ENCODE peak calls at places on chromosomes 12 and 14, in seven cellular contexts. T is Panc1, I is hepatocyte, Y is Karpas-422, N is pancreas, E is aorta, R is A549. U is an unnamed sample. For H3K9me3, the result is how much of the 10 kb centered on the place peaks cover.

GRCh38 chr12:19430988-19431387 is 8.3 kb upstream of the AEBP2 start:
- DNase-seq in T (no peak), N (no peak), R (no peak), E (no peak), Y (no peak), I (no peak), U (no peak)

GRCh38 chr14:63204407-63205280 is at the start of gene RHOJ:
- DNase-seq in N (peak), Y (no peak), E (no peak), I (peak), R (no peak), T (no peak), U (no peak)

GRCh38 chr12:1878695-1879094 is 39.8 kb downstream of the CACNA2D4 start:
- DNase-seq in R (no peak), T (no peak), I (peak), E (no peak), Y (no peak), N (no peak), U (peak)

GRCh38 chr14:77659822-77660221 is 43.4 kb upstream of the SPTLC2 start:
- DNase-seq in Y (no peak), E (no peak), T (no peak), R (no peak), N (no peak), I (no peak), U (no peak)

GRCh38 chr14:75871181-75871880 is 110.5 kb downstream of the TGFB3 start:
- DNase-seq in N (no peak), R (no peak), I (peak), T (no peak), Y (no peak), E (no peak), U (no peak)

GRCh38 chr12:13799574-13799973 is 181.8 kb downstream of the GRIN2B start:
- DNase-seq in E (no peak), N (no peak), R (no peak), Y (no peak), I (no peak), T (no peak), U (no peak)

GRCh38 chr12:19712041-19712440 is 272.7 kb downstream of the AEBP2 start:
- DNase-seq in I (no peak), R (peak), N (no peak), E (no peak), Y (no peak), T (no peak), U (no peak)

GRCh38 chr12:83827860-83828259 is 1084.7 kb downstream of the SLC6A15 start:
- DNase-seq in R (peak), T (no peak), N (no peak), E (no peak), I (peak), Y (no peak), U (no peak)

GRCh38 chr14:36826614-36827013 is 165.0 kb downstream of the PAX9 start:
- DNase-seq in E (no peak), R (no peak), I (no peak), Y (no peak), N (no peak), T (no peak), U (no peak)

GRCh38 chr12:123931686-123932321 is 40.8 kb downstream of the CCDC92 start:
- DNase-seq in I (no peak), R (no peak), N (no peak), Y (no peak), T (no peak), E (no peak), U (no peak)

GRCh38 chr12:81797100-81797499 is 38.0 kb upstream of the PPFIA2 start:
- DNase-seq in E (no peak), T (no peak), N (no peak), I (peak), Y (peak), R (peak), U (no peak)

GRCh38 chr14:72527591-72527990 is 366.3 kb downstream of the DPF3 start:
- DNase-seq in E (no peak), I (no peak), Y (no peak), T (no peak), N (no peak), R (no peak), U (no peak)

GRCh38 chr12:121545459-121545858 is 35.4 kb downstream of the KDM2B start:
- DNase-seq in I (no peak), E (no peak), N (no peak), R (no peak), Y (no peak), T (no peak), U (no peak)

GRCh38 chr12:121549075-121549474 is 31.7 kb downstream of the KDM2B start:
- DNase-seq in R (no peak), N (no peak), T (no peak), I (no peak), Y (no peak), E (no peak), U (no peak)

GRCh38 chr12:121538699-121539061 is 42.1 kb downstream of the KDM2B start:
- DNase-seq in I (no peak), N (no peak), T (no peak), Y (peak), R (peak), E (no peak), U (peak)

GRCh38 chr12:121539908-121540307 is 40.9 kb downstream of the KDM2B start:
- DNase-seq in Y (no peak), R (no peak), E (no peak), T (no peak), I (no peak), N (no peak), U (no peak)

GRCh38 chr12:121543786-121544185 is 37.0 kb downstream of the KDM2B start:
- DNase-seq in T (no peak), I (no peak), R (no peak), E (no peak), Y (no peak), N (peak), U (no peak)
- H3K9me3 ChIP-seq in T (under half), I (under half), R (under half), E (under half), Y (under half), N (under half), U (under half)

GRCh38 chr12:46647034-46647433 is 178.8 kb downstream of the SLC38A4 start:
- DNase-seq in Y (no peak), E (no peak), R (no peak), T (no peak), I (no peak), N (no peak), U (no peak)
- H3K9me3 ChIP-seq in Y (under half), E (under half), R (under half), T (under half), I (under half), N (under half), U (under half)

GRCh38 chr14:105141026-105141425 is 27.6 kb downstream of the JAG2 start:
- DNase-seq in E (no peak), N (no peak), Y (no peak), T (no peak), I (no peak), R (no peak), U (no peak)
- H3K9me3 ChIP-seq in E (under half), N (under half), Y (under half), T (under half), I (under half), R (under half), U (under half)

GRCh38 chr12:116735951-116736599 is 1.8 kb downstream of the SPRING1 start:
- DNase-seq in I (peak), R (peak), T (no peak), E (no peak), N (no peak), Y (no peak), U (peak)
- H3K9me3 ChIP-seq in I (under half), R (under half), T (under half), E (under half), N (under half), Y (under half), U (under half)

DNA sequence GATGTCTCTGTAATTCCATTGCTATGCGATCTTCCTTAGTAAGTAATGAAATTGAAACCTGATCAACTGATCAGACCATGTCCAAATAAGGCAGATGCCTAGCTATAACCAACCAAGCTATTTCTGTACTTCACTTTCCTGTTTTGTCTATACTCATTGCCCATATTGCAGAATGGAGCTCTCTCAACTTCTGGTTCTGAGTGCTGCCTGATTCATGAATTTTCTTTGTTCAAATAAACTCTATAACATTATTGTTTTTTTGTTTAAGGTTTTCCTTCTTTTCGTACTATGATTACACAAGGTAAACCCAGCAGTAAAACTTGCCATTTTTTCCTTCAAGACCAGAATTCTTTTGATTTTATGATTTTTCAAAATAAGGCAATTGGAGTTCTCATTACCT is 16.3 kb downstream of the COX16 start:
- DNase-seq in Y (no peak), R (no peak), N (no peak), I (no peak), T (no peak), E (no peak), U (no peak)
- H3K9me3 ChIP-seq in Y (half or more), R (under half), N (under half), I (under half), T (under half), E (under half), U (under half)

U was measured in colonic mucosa.